ENCODE peak calls at places on chromosomes 5 and 9, in eight cellular contexts. Y is nephron progenitor cell; W is AG09319; U is NCI-H1092 treated with DMSO at 0.1 percent for 48 hours; N is dorsolateral prefrontal cortex; F is neural crest cell; Q is activated T-cell treated with anti-CD3 and anti-CD28 coated beads, Interleukin-2, amount 50 U/mL, for 1 hour; J is GDM1. K is an unnamed sample.

GRCh38 chr9:19551124-19551929 is 142.5 kb downstream of the ACER2 start:
- DNase-seq in F (no peak), U (no peak), W (no peak), Y (peak), N (no peak), Q (no peak), J (no peak), K (peak)

GRCh38 chr5:59548807-59549357 is 344.6 kb downstream of the PDE4D start:
- DNase-seq in J (no peak), U (peak), F (no peak), Q (no peak), N (no peak), W (no peak), Y (no peak), K (no peak)

GRCh38 chr5:82537646-82538306 is 259.6 kb upstream of the RPS23 start:
- DNase-seq in Q (no peak), N (no peak), J (no peak), Y (no peak), U (no peak), W (no peak), F (no peak), K (no peak)

GRCh38 chr5:80094339-80094738 is 59.2 kb downstream of the THBS4 start:
- DNase-seq in J (no peak), N (no peak), Q (no peak), F (no peak), U (no peak), W (no peak), Y (no peak), K (no peak)

GRCh38 chr5:170681013-170681433 is 102.5 kb upstream of the GABRP start:
- DNase-seq in Y (peak), W (no peak), F (peak), N (no peak), J (peak), Q (peak), U (no peak), K (peak)

GRCh38 chr9:22916148-22916547 is 469.5 kb downstream of the DMRTA1 start:
- DNase-seq in J (no peak), F (no peak), N (no peak), Y (no peak), U (no peak), Q (no peak), W (no peak), K (no peak)

GRCh38 chr5:56503929-56504328 is 270.8 kb upstream of the ANKRD55 start:
- DNase-seq in Y (no peak), W (no peak), N (no peak), U (no peak), Q (no peak), J (no peak), F (no peak), K (no peak)

GRCh38 chr5:111517853-111518501 is 5.6 kb upstream of the STARD4 start:
- DNase-seq in Q (no peak), F (no peak), N (no peak), W (no peak), J (no peak), Y (no peak), U (no peak), K (no peak)

GRCh38 chr5:10351199-10351881 is 2.2 kb upstream of the MARCHF6 start:
- DNase-seq in Y (no peak), J (no peak), U (no peak), Q (no peak), F (no peak), W (no peak), N (no peak), K (no peak)

GRCh38 chr5:40235471-40235870 is 444.2 kb upstream of the PTGER4 start:
- DNase-seq in U (no peak), Q (no peak), W (no peak), J (no peak), F (no peak), N (no peak), Y (no peak), K (no peak)

GRCh38 chr5:79464695-79465332 is 49.1 kb downstream of the HOMER1 start:
- DNase-seq in J (no peak), W (no peak), Q (no peak), Y (no peak), N (no peak), F (no peak), U (peak), K (peak)

GRCh38 chr9:122806661-122807060 is 6.7 kb downstream of the OR1K1 start:
- DNase-seq in F (no peak), Y (no peak), U (no peak), N (no peak), Q (no peak), W (no peak), J (no peak), K (no peak)

GRCh38 chr5:58284886-58285285 is 175.0 kb downstream of the PLK2 start:
- DNase-seq in W (no peak), F (no peak), U (no peak), J (no peak), N (no peak), Y (no peak), Q (no peak), K (no peak)

GRCh38 chr9:98172604-98173003 is 19.8 kb downstream of the CORO2A start:
- DNase-seq in U (peak), N (no peak), W (no peak), Y (peak), F (no peak), Q (no peak), J (no peak), K (peak)

GRCh38 chr9:132506907-132507669 is 75.3 kb upstream of the BARHL1 start:
- DNase-seq in U (no peak), N (no peak), F (no peak), W (no peak), Y (no peak), Q (no peak), J (no peak), K (no peak)